ENCODE peak calls at places on chromosomes 12 and 14, in four cellular contexts. J, L, G and S are unnamed samples.

GRCh38 chr12:69996276-69996675 is 171.2 kb downstream of the MYRFL start:
- DNase-seq in J (no peak), L (no peak), G (no peak), S (no peak)

GRCh38 chr14:58572092-58572853 is 65.5 kb upstream of the DACT1 start:
- DNase-seq in J (no peak), L (no peak), G (peak), S (no peak)

GRCh38 chr12:48999371-49000131 is at the start of gene DDN:
- DNase-seq in J (peak), L (no peak), G (no peak), S (peak)

GRCh38 chr12:114096461-114096860 is 130.3 kb upstream of the RBM19 start:
- DNase-seq in J (no peak), L (no peak), G (no peak), S (no peak)

GRCh38 chr12:96208346-96208745 is 14.2 kb downstream of the ELK3 start:
- DNase-seq in J (no peak), L (no peak), G (no peak), S (no peak)

GRCh38 chr12:21585485-21585884 is 19.2 kb downstream of the GYS2 start:
- DNase-seq in J (no peak), L (no peak), G (no peak), S (no peak)

GRCh38 chr12:10716704-10717315 is 6.3 kb downstream of the YBX3 start:
- DNase-seq in J (peak), L (no peak), G (no peak), S (no peak)

GRCh38 chr12:103779410-103780092 is 61.5 kb downstream of the NT5DC3 start:
- DNase-seq in J (no peak), L (no peak), G (no peak), S (no peak)

GRCh38 chr12:44875417-44875953 is 630 bp downstream of the NELL2 start:
- DNase-seq in J (peak), L (no peak), G (no peak), S (no peak)

GRCh38 chr14:74585406-74586335 is 26.4 kb downstream of the LTBP2 start:
- DNase-seq in J (no peak), L (no peak), G (no peak), S (no peak)

GRCh38 chr14:102028733-102029132 is 58.1 kb downstream of the HSP90AA1 start:
- DNase-seq in J (no peak), L (no peak), G (no peak), S (no peak)

GRCh38 chr14:72463291-72463866 is 430.5 kb downstream of the DPF3 start:
- DNase-seq in J (no peak), L (no peak), G (no peak), S (no peak)

GRCh38 chr12:93790472-93791152 is 113.4 kb downstream of the CRADD start:
- DNase-seq in J (no peak), L (no peak), G (no peak), S (peak)

GRCh38 chr12:30823140-30823669 is 68.5 kb upstream of the CAPRIN2 start:
- DNase-seq in J (no peak), L (no peak), G (no peak), S (no peak)

GRCh38 chr12:120468271-120468845 is 1.2 kb downstream of the SRSF9 start:
- DNase-seq in J (no peak), L (no peak), G (peak), S (no peak)

GRCh38 chr12:67382206-67382871 is 113.2 kb downstream of the CAND1 start:
- DNase-seq in J (no peak), L (no peak), G (no peak), S (no peak)

GRCh38 chr14:90785876-90786450 is 30.3 kb downstream of the TTC7B start:
- DNase-seq in J (no peak), L (no peak), G (no peak), S (no peak)

GRCh38 chr12:97764700-97765099 is 302.1 kb downstream of the RMST start:
- DNase-seq in J (no peak), L (no peak), G (peak), S (no peak)

GRCh38 chr12:86186449-86186848 is 69.7 kb downstream of the MGAT4C start:
- DNase-seq in J (peak), L (no peak), G (peak), S (no peak)

GRCh38 chr12:114665411-114666181 is 18.4 kb downstream of the TBX3 start:
- DNase-seq in J (no peak), L (no peak), G (no peak), S (no peak)

GRCh38 chr12:9943244-9943643 is 11.1 kb upstream of the CLEC2A start:
- DNase-seq in J (no peak), L (no peak), G (no peak), S (no peak)

GRCh38 chr14:29892327-29892726 is 35.3 kb downstream of the PRKD1 start:
- DNase-seq in J (no peak), L (no peak), G (no peak), S (no peak)

DNA sequence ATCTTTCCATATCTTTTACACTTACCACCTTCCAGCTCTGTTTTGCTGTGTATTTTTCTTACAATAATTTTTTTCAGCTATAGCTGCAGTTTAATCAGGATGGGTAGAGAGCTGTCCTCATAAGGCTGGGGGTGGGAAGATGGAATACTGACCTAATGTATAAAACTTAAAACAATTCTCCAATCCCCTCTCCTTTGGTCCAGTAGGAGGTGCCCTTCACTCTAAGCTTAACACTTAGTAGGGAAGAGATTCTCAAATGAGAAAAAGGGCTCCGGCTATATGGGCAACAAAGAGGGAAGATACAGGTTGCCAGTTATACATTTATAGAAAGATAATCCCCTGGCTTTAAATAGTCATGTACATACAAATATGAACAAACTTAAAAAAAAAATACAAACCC is 2.8 kb downstream of the ORMDL2 start:
- DNase-seq in J (no peak), L (no peak), G (peak), S (peak)
- TF ChIP-seq TARDBP in J (no peak), L (no peak), G (no peak), S (no peak)

GRCh38 chr12:52189376-52190174 is 2.2 kb downstream of the KRT80 start:
- DNase-seq in J (no peak), L (no peak), G (no peak), S (no peak)
- TF ChIP-seq TARDBP in J (no peak), L (no peak), G (no peak), S (no peak)

GRCh38 chr12:109878749-109879148 is 1.6 kb downstream of the GLTP start:
- DNase-seq in J (no peak), L (no peak), G (no peak), S (no peak)

GRCh38 chr12:109878247-109878625 is 2.1 kb downstream of the GLTP start:
- DNase-seq in J (no peak), L (no peak), G (no peak), S (no peak)

GRCh38 chr12:109880938-109881337 is 597 bp upstream of the GLTP start:
- DNase-seq in J (no peak), L (no peak), G (no peak), S (no peak)

GRCh38 chr12:109880049-109880931 is at the start of gene GLTP:
- DNase-seq in J (peak), L (no peak), G (peak), S (peak)

DNA sequence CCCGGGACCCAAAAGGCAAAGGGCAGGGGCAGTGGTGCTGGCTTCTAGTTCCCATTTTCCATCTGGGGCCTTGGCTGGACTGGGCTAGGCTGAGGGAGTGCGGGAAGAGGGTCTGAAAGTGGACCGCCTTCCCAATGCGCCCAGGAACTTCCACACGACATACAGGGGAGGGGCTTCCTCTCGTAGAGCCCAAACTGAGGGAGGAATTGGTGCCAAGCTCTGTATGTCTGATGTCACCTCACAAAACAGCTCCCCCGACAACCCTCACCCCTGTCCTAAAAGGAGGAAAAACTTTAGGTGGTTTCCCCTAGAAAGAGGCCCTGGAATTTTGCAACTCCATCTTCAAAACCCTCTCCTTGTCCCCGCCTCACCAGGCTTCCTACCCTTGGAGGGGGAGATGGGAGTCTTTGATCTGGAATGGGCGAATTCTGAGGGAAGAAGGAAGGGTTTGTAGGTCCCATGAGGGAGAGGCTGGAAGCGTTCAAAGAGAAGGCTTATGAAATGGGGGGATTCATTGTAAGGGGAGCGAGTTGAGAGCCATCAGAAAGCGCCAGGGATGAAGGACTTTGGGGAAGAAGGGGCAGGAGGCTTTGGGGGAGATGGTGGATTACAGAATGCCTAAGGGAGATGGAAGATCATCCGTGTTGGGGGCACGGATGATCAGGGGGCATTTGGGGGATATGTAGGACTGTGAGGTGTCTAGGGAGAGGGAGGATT is 851 bp downstream of the GLTP start:
- DNase-seq in J (no peak), L (no peak), G (no peak), S (no peak)
- TF ChIP-seq TARDBP in J (no peak), L (no peak), G (no peak), S (no peak)

GRCh38 chr12:63967781-63968180 is 123.3 kb downstream of the SRGAP1 start:
- DNase-seq in J (no peak), L (no peak), G (no peak), S (no peak)
- TF ChIP-seq TARDBP in J (no peak), L (no peak), G (no peak), S (no peak)

DNA sequence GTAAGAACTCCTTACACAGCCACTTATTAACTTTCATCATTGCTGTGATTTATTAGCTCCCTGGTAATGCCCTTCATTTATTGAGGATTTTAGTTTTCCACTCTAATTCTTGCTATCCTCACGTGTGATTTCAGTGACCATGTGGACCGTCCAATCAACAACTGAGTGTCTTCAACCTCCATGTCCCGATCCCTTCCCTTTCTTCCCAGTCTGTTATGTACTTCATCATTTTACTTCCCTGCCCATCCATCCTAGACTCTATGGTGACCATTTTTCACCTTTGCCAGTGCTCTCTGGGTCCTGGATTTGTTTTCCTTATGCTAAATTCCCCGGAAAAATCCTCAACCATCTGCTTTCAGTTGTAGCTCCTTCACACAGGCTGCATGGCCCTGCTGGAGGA is 111.0 kb downstream of the MSRB3 start:
- DNase-seq in J (no peak), L (no peak), G (no peak), S (no peak)
- TF ChIP-seq TARDBP in J (no peak), L (no peak), G (no peak), S (no peak)

DNA sequence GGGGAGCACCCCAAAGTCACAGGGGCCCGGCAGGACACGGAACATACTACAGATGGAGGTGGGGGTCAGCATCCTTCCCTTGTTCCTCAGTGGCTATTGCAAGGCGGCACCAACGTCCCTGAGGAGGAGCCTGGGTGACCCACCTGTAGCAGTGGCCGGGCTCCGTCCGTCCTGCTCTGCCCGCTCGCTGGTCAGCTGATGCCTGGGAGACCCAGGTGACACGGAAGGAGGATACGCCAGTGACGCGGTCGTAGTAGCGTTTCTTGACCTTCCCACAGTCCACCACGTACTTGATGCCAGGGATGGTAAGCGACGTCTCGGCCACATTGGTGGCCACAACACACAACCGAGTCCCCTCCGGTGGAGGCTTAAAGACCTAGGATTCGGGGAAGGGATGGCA is 24.7 kb downstream of the DHX37 start:
- DNase-seq in J (no peak), L (no peak), G (no peak), S (no peak)
- TF ChIP-seq TARDBP in J (no peak), L (no peak), G (no peak), S (no peak)

DNA sequence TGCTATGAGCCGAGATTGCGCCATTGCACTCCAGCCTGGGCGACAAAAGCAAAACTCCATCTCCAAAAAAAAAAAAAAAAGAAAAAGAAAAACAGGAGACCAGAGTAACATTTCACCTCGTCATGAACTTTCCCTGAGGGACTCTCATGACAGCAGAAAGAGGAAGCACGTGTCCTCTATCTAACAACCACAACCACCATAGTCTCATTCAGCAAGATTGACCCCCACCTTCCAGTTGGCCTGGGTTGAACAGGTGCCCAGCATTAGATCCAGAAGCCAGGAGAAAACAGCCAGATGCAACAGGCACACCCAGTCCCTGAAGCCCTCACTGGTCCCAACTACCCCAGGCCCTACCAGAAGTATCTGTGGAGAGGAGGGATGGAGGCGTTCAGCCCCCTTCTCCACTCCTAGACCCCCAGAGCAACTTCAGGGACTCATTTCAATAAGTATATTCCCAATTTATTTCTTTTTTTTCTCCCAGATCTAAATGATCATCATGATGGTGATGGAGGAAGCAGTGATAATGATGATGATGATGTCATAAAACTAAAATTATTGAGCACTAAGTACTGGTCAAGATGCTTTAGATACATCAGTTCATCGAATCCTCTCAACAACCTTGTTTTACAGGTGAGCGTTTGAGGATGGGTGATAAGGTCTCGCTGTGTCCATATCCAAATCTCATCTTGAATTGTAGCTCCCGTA is 235.0 kb downstream of the EFCAB11 start:
- DNase-seq in J (no peak), L (no peak), G (no peak), S (no peak)
- TF ChIP-seq TARDBP in J (no peak), L (no peak), G (no peak), S (no peak)

GRCh38 chr12:131919366-131920156 is 9.5 kb upstream of the PUS1 start:
- DNase-seq in J (no peak), L (no peak), G (no peak), S (no peak)
- TF ChIP-seq TARDBP in J (no peak), L (no peak), G (no peak), S (no peak)